ENCODE peak calls at places on chromosomes 5 and 9, in eight cellular contexts. U, J, Q, H, C, E, W and F are unnamed samples.

GRCh38 chr9:8223861-8224260 is 424.3 kb upstream of the DMAC1 start:
- DNase-seq in U (no peak), J (no peak), Q (no peak), H (no peak), C (no peak), E (no peak), W (no peak), F (no peak)

GRCh38 chr5:50786073-50786472 is 119.6 kb downstream of the PARP8 start:
- DNase-seq in U (no peak), J (peak; percentile 9), Q (no peak), H (no peak), C (no peak), E (no peak), W (no peak), F (no peak)

GRCh38 chr5:135185461-135186075 is 151.5 kb upstream of the PITX1 start:
- DNase-seq in U (peak; percentile 38), J (no peak), Q (no peak), H (no peak), C (peak; percentile 59), E (no peak), W (no peak), F (peak; percentile 75)

GRCh38 chr5:123681061-123681460 is 169.1 kb downstream of the CSNK1G3 start:
- DNase-seq in U (no peak), J (no peak), Q (no peak), H (no peak), C (no peak), E (no peak), W (no peak), F (no peak)

GRCh38 chr5:322942-323879 is 1.7 kb downstream of the AHRR start:
- DNase-seq in U (no peak), J (peak; percentile 38), Q (no peak), H (no peak), C (no peak), E (no peak), W (no peak), F (peak; percentile 18)

GRCh38 chr5:134113572-134113907 is 941 bp upstream of the TCF7 start:
- DNase-seq in U (no peak), J (no peak), Q (no peak), H (no peak), C (no peak), E (no peak), W (no peak), F (no peak)

GRCh38 chr9:130276121-130276520 is 10.6 kb downstream of the HMCN2 start:
- DNase-seq in U (no peak), J (peak; percentile 75), Q (no peak), H (no peak), C (peak; percentile 29), E (no peak), W (no peak), F (peak; percentile 83)

GRCh38 chr9:93600504-93600903 is 24.1 kb downstream of the PHF2 start:
- DNase-seq in U (no peak), J (no peak), Q (no peak), H (no peak), C (no peak), E (no peak), W (no peak), F (no peak)

GRCh38 chr9:89122944-89123343 is 55.7 kb downstream of the SHC3 start:
- DNase-seq in U (no peak), J (no peak), Q (no peak), H (no peak), C (peak; percentile 69), E (no peak), W (no peak), F (no peak)

GRCh38 chr5:155728857-155729683 is 597.9 kb upstream of the SGCD start:
- DNase-seq in U (no peak), J (no peak), Q (no peak), H (no peak), C (no peak), E (no peak), W (no peak), F (peak; percentile 2)

GRCh38 chr5:67009028-67009427 is 187.6 kb downstream of the CD180 start:
- DNase-seq in U (no peak), J (no peak), Q (no peak), H (no peak), C (no peak), E (no peak), W (no peak), F (no peak)

GRCh38 chr5:374631-375335 is 53.3 kb downstream of the AHRR start:
- DNase-seq in U (no peak), J (no peak), Q (peak; percentile 9), H (no peak), C (no peak), E (no peak), W (no peak), F (no peak)

GRCh38 chr5:114857951-114858401 is 311.7 kb downstream of the TRIM36 start:
- DNase-seq in U (peak; percentile 57), J (no peak), Q (no peak), H (no peak), C (no peak), E (no peak), W (no peak), F (peak; percentile 4)

GRCh38 chr5:111929892-111930291 is 172.9 kb upstream of the NREP start:
- DNase-seq in U (no peak), J (peak; percentile 94), Q (no peak), H (no peak), C (peak; percentile 85), E (peak; percentile 25), W (no peak), F (peak; percentile 95)

GRCh38 chr5:95403996-95404395 is 12.8 kb downstream of the FAM81B start:
- DNase-seq in U (no peak), J (no peak), Q (no peak), H (no peak), C (no peak), E (no peak), W (no peak), F (peak; percentile 6)

GRCh38 chr9:38437193-38437823 is 13.1 kb upstream of the IGFBPL1 start:
- DNase-seq in U (peak; percentile 88), J (peak; percentile 62), Q (no peak), H (no peak), C (no peak), E (no peak), W (no peak), F (peak; percentile 34)

GRCh38 chr5:126263567-126264173 is 159.5 kb upstream of the GRAMD2B start:
- DNase-seq in U (no peak), J (no peak), Q (no peak), H (no peak), C (no peak), E (no peak), W (no peak), F (no peak)

GRCh38 chr5:112396430-112396829 is 22.6 kb downstream of the EPB41L4A start:
- DNase-seq in U (no peak), J (no peak), Q (no peak), H (no peak), C (no peak), E (no peak), W (no peak), F (no peak)

GRCh38 chr9:91564081-91564670 is 140.5 kb upstream of the NFIL3 start:
- DNase-seq in U (no peak), J (no peak), Q (no peak), H (no peak), C (no peak), E (no peak), W (no peak), F (no peak)

GRCh38 chr5:165108809-165109208 is 1603.4 kb downstream of the MAT2B start:
- DNase-seq in U (no peak), J (no peak), Q (no peak), H (no peak), C (no peak), E (no peak), W (no peak), F (no peak)

GRCh38 chr9:95017062-95017461 is 290.6 kb downstream of the AOPEP start:
- DNase-seq in U (no peak), J (peak; percentile 21), Q (no peak), H (no peak), C (no peak), E (no peak), W (no peak), F (no peak)